ENCODE peak calls at places on chromosomes 5 and 9, in nine cellular contexts. F is HepG2, Y is spleen, V is SK-N-SH, G is H1, L is transverse colon, H is HL-60, J is GM23338, K is endothelial cell of umbilical vein. N is an unnamed sample. For H3K27me3, the result is how much of the 10 kb centered on the place peaks cover.

GRCh38 chr9:16552252-16552651 is 318.2 kb downstream of the BNC2 start:
- DNase-seq in F (no peak), Y (no peak), V (no peak), G (no peak), L (no peak), H (no peak), J (no peak), K (no peak), N (no peak)

GRCh38 chr5:18761801-18762200 is 1127.5 kb downstream of the TAF11L14 start:
- DNase-seq in F (no peak), Y (no peak), V (no peak), G (no peak), L (no peak), H (no peak), J (no peak), K (no peak), N (no peak)

GRCh38 chr5:399296-400281 is 43.4 kb upstream of the EXOC3 start:
- DNase-seq in F (peak), Y (peak), V (peak), G (peak), L (peak), H (peak), J (peak), K (peak), N (no peak)

GRCh38 chr9:23582836-23583235 is 243.2 kb downstream of the ELAVL2 start:
- DNase-seq in F (no peak), Y (no peak), V (no peak), G (no peak), L (no peak), H (no peak), J (no peak), K (no peak), N (no peak)

GRCh38 chr9:77885104-77885672 is 146.4 kb downstream of the GNAQ start:
- DNase-seq in F (no peak), Y (no peak), V (no peak), G (no peak), L (no peak), H (no peak), J (peak), K (no peak), N (no peak)

GRCh38 chr5:141928051-141928450 is 4.4 kb downstream of the DELE1 start:
- DNase-seq in F (no peak), Y (no peak), V (no peak), G (no peak), L (no peak), H (no peak), J (no peak), K (no peak), N (no peak)

GRCh38 chr9:136902259-136902821 is 16.0 kb downstream of the TRAF2 start:
- DNase-seq in F (no peak), Y (peak), V (no peak), G (no peak), L (peak), H (no peak), J (no peak), K (peak), N (no peak)

GRCh38 chr5:109192543-109193281 is 217.1 kb downstream of the PJA2 start:
- DNase-seq in F (no peak), Y (no peak), V (no peak), G (no peak), L (no peak), H (no peak), J (peak), K (no peak), N (no peak)

GRCh38 chr5:149799119-149799623 is 69.1 kb downstream of the PPARGC1B start:
- DNase-seq in F (peak), Y (no peak), V (peak), G (no peak), L (peak), H (no peak), J (no peak), K (peak), N (peak)

GRCh38 chr9:2336055-2336454 is 285.5 kb upstream of the VLDLR start:
- DNase-seq in F (no peak), Y (no peak), V (no peak), G (no peak), L (no peak), H (no peak), J (no peak), K (peak), N (no peak)

GRCh38 chr9:90855208-90856000 is 53.8 kb downstream of the SYK start:
- DNase-seq in F (no peak), Y (no peak), V (no peak), G (no peak), L (no peak), H (no peak), J (no peak), K (no peak), N (no peak)

GRCh38 chr9:35257986-35258664 is 96.3 kb downstream of the UNC13B start:
- DNase-seq in F (peak), Y (no peak), V (no peak), G (no peak), L (no peak), H (peak), J (no peak), K (no peak), N (no peak)

GRCh38 chr5:115657883-115658233 is 32.0 kb upstream of the TMED7 start:
- DNase-seq in F (no peak), Y (no peak), V (no peak), G (no peak), L (no peak), H (no peak), J (no peak), K (no peak), N (peak)

GRCh38 chr5:117161718-117162386 is 587.2 kb upstream of the SEMA6A start:
- DNase-seq in F (no peak), Y (no peak), V (no peak), G (no peak), L (no peak), H (no peak), J (peak), K (no peak), N (no peak)

GRCh38 chr5:36756089-36756488 is 120.5 kb upstream of the NIPBL start:
- DNase-seq in F (no peak), Y (no peak), V (no peak), G (no peak), L (no peak), H (no peak), J (peak), K (no peak), N (no peak)

GRCh38 chr5:169374111-169374510 is 73.2 kb upstream of the SLIT3 start:
- DNase-seq in F (no peak), Y (no peak), V (no peak), G (no peak), L (no peak), H (no peak), J (no peak), K (no peak), N (no peak)

GRCh38 chr5:116063950-116064349 is 20.9 kb upstream of the COMMD10 start:
- DNase-seq in F (no peak), Y (no peak), V (no peak), G (no peak), L (no peak), H (no peak), J (no peak), K (no peak), N (no peak)

GRCh38 chr9:28379082-28379481 is 805.8 kb upstream of the C9orf72 start:
- DNase-seq in F (no peak), Y (no peak), V (no peak), G (no peak), L (no peak), H (no peak), J (no peak), K (no peak), N (no peak)

DNA sequence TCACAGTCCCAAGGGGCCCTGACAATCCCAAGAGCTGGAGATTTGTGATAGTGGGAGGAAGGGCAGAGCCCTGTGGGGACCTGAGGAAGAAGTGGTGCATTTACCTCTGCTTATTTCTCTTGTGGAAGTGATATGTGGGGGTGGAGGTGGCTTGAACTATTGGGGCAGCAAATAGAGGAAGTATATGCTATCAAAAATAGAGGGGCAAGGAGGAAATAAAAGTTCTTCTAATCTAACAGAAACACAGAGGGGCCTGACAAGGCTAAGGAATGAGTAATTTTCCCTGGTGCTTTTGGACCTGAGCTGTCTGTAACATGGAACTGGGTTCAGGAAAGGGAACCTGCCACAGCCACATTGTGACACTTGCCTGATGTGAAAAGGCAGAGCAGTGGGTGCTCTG is 378.6 kb upstream of the KLF4 start:
- DNase-seq in F (no peak), Y (no peak), V (no peak), G (no peak), L (no peak), H (no peak), J (no peak), K (no peak), N (no peak)
- H3K27ac ChIP-seq in F (no peak), Y (peak), V (no peak), G (no peak), L (no peak), H (no peak), J (no peak), K (no peak), N (no peak)

GRCh38 chr9:132418743-132419363 is 8.8 kb downstream of the CFAP77 start:
- DNase-seq in F (no peak), Y (no peak), V (no peak), G (no peak), L (no peak), H (no peak), J (no peak), K (no peak), N (no peak)
- H3K27me3 ChIP-seq in F (under half), Y (half or more), V (under half), G (under half), L (half or more), H (under half), J (under half), K (under half), N (under half)

DNA sequence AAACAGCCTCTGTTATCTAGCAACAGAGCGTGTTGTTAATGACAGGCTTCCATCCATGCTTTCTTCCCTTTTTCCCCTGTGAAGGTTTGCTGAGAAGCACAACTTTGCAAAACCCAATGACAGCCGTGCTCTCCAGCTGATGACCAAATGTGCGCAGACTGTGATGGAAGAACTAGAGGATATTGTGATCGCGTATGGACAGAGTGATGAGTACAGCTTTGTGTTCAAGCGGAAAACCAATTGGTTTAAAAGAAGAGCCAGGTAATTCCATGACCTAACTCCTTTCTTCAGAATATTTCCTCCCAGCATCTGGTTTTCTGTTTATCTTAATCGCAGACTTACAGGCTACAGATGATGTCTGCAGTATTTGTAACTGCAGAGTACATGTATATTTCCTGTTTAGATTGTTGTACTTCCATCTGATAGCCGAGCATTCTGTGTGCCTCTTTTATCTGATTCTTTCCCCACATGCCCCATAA is 1.6 kb downstream of the THG1L start:
- DNase-seq in F (no peak), Y (no peak), V (peak), G (no peak), L (no peak), H (no peak), J (no peak), K (no peak), N (no peak)
- TF ChIP-seq POLR2AphosphoS5 in F (no peak), Y (no peak), V (no peak), G (no peak), L (no peak), H (no peak), J (no peak), K (no peak), N (no peak)

GRCh38 chr9:112005939-112006338 is 109.3 kb downstream of the UGCG start:
- DNase-seq in F (no peak), Y (no peak), V (no peak), G (no peak), L (no peak), H (peak), J (no peak), K (no peak), N (no peak)

GRCh38 chr9:112006361-112007020 is 109.9 kb downstream of the UGCG start:
- DNase-seq in F (no peak), Y (no peak), V (no peak), G (no peak), L (no peak), H (no peak), J (no peak), K (no peak), N (no peak)

GRCh38 chr9:112009656-112010055 is 113.0 kb downstream of the UGCG start:
- DNase-seq in F (no peak), Y (no peak), V (no peak), G (no peak), L (no peak), H (peak), J (no peak), K (no peak), N (no peak)

GRCh38 chr9:112010537-112010936 is 113.9 kb downstream of the UGCG start:
- DNase-seq in F (no peak), Y (no peak), V (no peak), G (no peak), L (no peak), H (no peak), J (no peak), K (no peak), N (no peak)

DNA sequence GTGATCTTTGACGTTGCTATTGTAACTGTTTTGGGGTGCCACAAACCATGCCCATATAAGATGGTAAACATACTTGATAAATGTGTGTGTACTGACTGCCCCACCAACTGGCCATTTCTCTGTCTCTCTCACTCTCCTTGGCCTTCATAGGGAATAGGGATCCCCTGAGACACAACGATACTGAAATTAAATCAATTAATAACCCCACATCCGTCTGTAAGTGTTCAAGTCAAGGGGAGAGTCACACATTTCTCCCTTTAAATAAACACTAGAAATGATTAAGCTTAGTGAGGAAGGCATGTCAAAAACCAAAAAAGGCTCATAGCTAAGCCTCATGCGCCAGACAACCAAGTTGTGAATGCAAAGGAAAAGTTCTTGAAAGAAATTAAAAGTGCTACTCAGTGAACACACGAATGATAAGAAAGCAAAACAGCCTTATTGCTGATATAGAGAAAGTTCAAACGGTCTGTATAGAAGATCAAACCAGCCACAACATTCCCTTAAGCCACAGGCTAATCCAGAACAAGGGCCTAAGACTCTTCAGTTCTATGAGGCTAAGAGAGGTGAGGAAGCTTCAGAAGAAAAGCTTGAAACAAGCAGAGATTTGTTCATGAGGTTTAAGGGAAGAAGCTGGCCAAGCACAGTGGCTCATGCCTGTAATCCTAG is 111.1 kb downstream of the UGCG start:
- DNase-seq in F (no peak), Y (no peak), V (no peak), G (no peak), L (no peak), H (no peak), J (no peak), K (no peak), N (no peak)
- H3K27ac ChIP-seq in F (no peak), Y (no peak), V (no peak), G (no peak), L (no peak), H (no peak), J (no peak), K (no peak), N (peak)

GRCh38 chr5:60055168-60055567 is 161.6 kb upstream of the PDE4D start:
- DNase-seq in F (no peak), Y (no peak), V (no peak), G (no peak), L (no peak), H (no peak), J (no peak), K (no peak), N (no peak)
- H3K27me3 ChIP-seq in F (under half), Y (under half), V (under half), G (under half), L (under half), H (under half), J (under half), K (under half), N (under half)

GRCh38 chr9:89439571-89439970 is 58.3 kb downstream of the SEMA4D start:
- DNase-seq in F (no peak), Y (no peak), V (no peak), G (no peak), L (no peak), H (no peak), J (no peak), K (no peak), N (no peak)

GRCh38 chr9:89441655-89441970 is 56.3 kb downstream of the SEMA4D start:
- DNase-seq in F (no peak), Y (no peak), V (no peak), G (no peak), L (no peak), H (no peak), J (no peak), K (no peak), N (no peak)

GRCh38 chr9:89440046-89440445 is 57.9 kb downstream of the SEMA4D start:
- DNase-seq in F (no peak), Y (no peak), V (no peak), G (no peak), L (no peak), H (peak), J (no peak), K (no peak), N (no peak)

GRCh38 chr9:89440951-89441654 is 56.8 kb downstream of the SEMA4D start:
- DNase-seq in F (no peak), Y (no peak), V (no peak), G (no peak), L (no peak), H (no peak), J (no peak), K (no peak), N (no peak)

DNA sequence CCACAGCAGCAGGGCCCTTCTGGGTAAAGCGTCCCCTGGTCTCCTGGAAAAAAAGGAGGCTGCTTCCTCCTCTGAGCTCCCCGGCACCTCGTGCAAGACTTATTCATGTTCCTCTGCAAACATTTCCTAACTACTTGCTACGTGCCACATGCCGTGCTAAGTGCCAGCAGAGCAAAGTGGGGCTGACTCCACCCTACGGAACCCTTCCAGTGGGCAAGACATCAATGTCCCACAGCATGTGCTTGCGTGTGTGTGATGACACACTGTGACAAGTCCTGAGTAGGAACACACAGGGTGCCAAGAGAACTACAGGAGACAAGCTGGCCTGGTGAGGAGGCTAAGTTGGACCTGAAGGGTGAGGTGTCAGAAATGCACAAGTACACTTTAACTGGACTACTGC is 57.4 kb downstream of the SEMA4D start:
- DNase-seq in F (no peak), Y (peak), V (no peak), G (no peak), L (peak), H (peak), J (no peak), K (no peak), N (no peak)
- TF ChIP-seq POLR2AphosphoS5 in F (no peak), Y (peak), V (no peak), G (no peak), L (no peak), H (peak), J (no peak), K (no peak), N (no peak)

GRCh38 chr5:139061856-139062255 is 136.3 kb downstream of the SIL1 start:
- DNase-seq in F (no peak), Y (no peak), V (no peak), G (no peak), L (no peak), H (no peak), J (peak), K (no peak), N (no peak)
- H3K27ac ChIP-seq in F (no peak), Y (no peak), V (peak), G (no peak), L (no peak), H (no peak), J (no peak), K (no peak), N (no peak)

DNA sequence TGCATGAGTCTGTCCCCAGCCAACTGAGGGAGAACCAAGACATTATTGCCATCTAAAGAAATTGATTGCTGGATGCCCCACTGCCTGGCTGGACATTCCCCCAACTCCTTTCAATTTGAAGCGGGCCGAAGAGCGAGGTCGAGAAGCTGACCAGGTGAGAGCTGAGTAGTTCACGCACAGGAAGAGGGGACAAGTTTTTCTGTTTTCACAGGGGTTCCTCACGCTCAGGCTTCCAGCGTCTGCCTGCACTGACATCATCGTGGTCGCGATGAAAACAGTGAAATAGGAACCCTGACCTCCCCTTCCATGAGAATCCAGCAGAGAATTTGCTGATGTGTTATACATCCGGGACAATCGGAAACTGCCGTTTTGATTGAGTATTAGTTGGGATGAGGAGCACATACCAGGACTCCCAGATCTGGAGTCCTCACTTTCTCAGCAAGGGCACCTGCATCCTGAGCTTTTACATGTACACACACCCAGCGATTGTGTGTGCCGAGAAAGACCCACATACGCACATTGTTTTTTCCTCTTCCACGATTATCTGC is 3.1 kb upstream of the DMRT3 start:
- DNase-seq in F (no peak), Y (no peak), V (no peak), G (no peak), L (no peak), H (no peak), J (peak), K (no peak), N (no peak)
- H3K27me3 ChIP-seq in F (under half), Y (half or more), V (half or more), G (half or more), L (half or more), H (half or more), J (half or more), K (half or more), N (under half)

GRCh38 chr9:107732781-107733529 is 243.4 kb upstream of the KLF4 start:
- DNase-seq in F (no peak), Y (no peak), V (no peak), G (no peak), L (no peak), H (no peak), J (no peak), K (peak), N (no peak)
- TF ChIP-seq POLR2AphosphoS5 in F (no peak), Y (peak), V (peak), G (no peak), L (peak), H (no peak), J (no peak), K (no peak), N (no peak)